ENCODE peak calls at places on chromosomes 3 and 15, in ten cellular contexts. L, Q, P, H, R, E, Z, U, O and V are unnamed samples.

GRCh38 chr3:140771030-140771677 is 93.3 kb downstream of the TRIM42 start:
- DNase-seq in L (no peak), Q (no peak), P (no peak), H (no peak), R (no peak), E (no peak), Z (no peak), U (no peak), O (no peak), V (no peak)

GRCh38 chr3:163422671-163423070 is 1655.6 kb downstream of the SI start:
- DNase-seq in L (no peak), Q (no peak), P (no peak), H (no peak), R (no peak), E (no peak), Z (no peak), U (no peak), O (no peak), V (no peak)

GRCh38 chr15:92883643-92884458 is 16.3 kb upstream of the CHD2 start:
- DNase-seq in L (peak), Q (peak), P (no peak), H (no peak), R (peak), E (peak), Z (no peak), U (no peak), O (no peak), V (peak)

GRCh38 chr3:180990494-180990893 is 958 bp upstream of the DNAJC19 start:
- DNase-seq in L (no peak), Q (no peak), P (no peak), H (no peak), R (no peak), E (no peak), Z (no peak), U (no peak), O (no peak), V (no peak)

GRCh38 chr3:188080091-188080490 is 73.9 kb upstream of the LPP start:
- DNase-seq in L (no peak), Q (no peak), P (no peak), H (no peak), R (no peak), E (no peak), Z (no peak), U (no peak), O (no peak), V (no peak)

GRCh38 chr15:88745696-88746095 is 57.5 kb upstream of the ACAN start:
- DNase-seq in L (no peak), Q (peak), P (no peak), H (no peak), R (no peak), E (no peak), Z (no peak), U (no peak), O (peak), V (peak)

GRCh38 chr3:73469331-73469730 is 155.4 kb downstream of the PDZRN3 start:
- DNase-seq in L (no peak), Q (no peak), P (no peak), H (no peak), R (no peak), E (no peak), Z (no peak), U (no peak), O (no peak), V (no peak)

GRCh38 chr3:97831140-97831539 is 9.3 kb downstream of the CRYBG3 start:
- DNase-seq in L (no peak), Q (no peak), P (no peak), H (no peak), R (no peak), E (no peak), Z (no peak), U (no peak), O (no peak), V (no peak)

GRCh38 chr3:166211451-166211850 is 374.2 kb upstream of the BCHE start:
- DNase-seq in L (no peak), Q (no peak), P (no peak), H (peak), R (peak), E (no peak), Z (no peak), U (no peak), O (no peak), V (no peak)

GRCh38 chr15:74261041-74261440 is 24.9 kb downstream of the CCDC33 start:
- DNase-seq in L (no peak), Q (no peak), P (no peak), H (no peak), R (no peak), E (no peak), Z (no peak), U (no peak), O (no peak), V (no peak)
- H3K4me3 ChIP-seq in L (no peak), Q (no peak), P (no peak), H (no peak), R (no peak), E (no peak), Z (no peak), U (no peak), O (no peak), V (no peak)

GRCh38 chr3:126747768-126748167 is 43.7 kb downstream of the CHCHD6 start:
- DNase-seq in L (no peak), Q (no peak), P (no peak), H (no peak), R (no peak), E (no peak), Z (no peak), U (no peak), O (no peak), V (no peak)

GRCh38 chr3:126749931-126750759 is 46.1 kb downstream of the CHCHD6 start:
- DNase-seq in L (no peak), Q (no peak), P (no peak), H (no peak), R (no peak), E (no peak), Z (no peak), U (no peak), O (no peak), V (no peak)

GRCh38 chr3:126749547-126749875 is 45.5 kb downstream of the CHCHD6 start:
- DNase-seq in L (no peak), Q (no peak), P (no peak), H (no peak), R (no peak), E (no peak), Z (no peak), U (no peak), O (no peak), V (no peak)

GRCh38 chr3:126750760-126751129 is 46.7 kb downstream of the CHCHD6 start:
- DNase-seq in L (peak), Q (no peak), P (no peak), H (no peak), R (peak), E (no peak), Z (no peak), U (no peak), O (no peak), V (peak)

GRCh38 chr3:126748701-126749546 is 44.9 kb downstream of the CHCHD6 start:
- DNase-seq in L (no peak), Q (no peak), P (no peak), H (no peak), R (no peak), E (no peak), Z (no peak), U (no peak), O (no peak), V (no peak)
- TF ChIP-seq CTCF in L (no peak), Q (no peak), P (no peak), H (no peak), R (no peak), E (no peak), Z (no peak), U (no peak), O (no peak), V (no peak)

DNA sequence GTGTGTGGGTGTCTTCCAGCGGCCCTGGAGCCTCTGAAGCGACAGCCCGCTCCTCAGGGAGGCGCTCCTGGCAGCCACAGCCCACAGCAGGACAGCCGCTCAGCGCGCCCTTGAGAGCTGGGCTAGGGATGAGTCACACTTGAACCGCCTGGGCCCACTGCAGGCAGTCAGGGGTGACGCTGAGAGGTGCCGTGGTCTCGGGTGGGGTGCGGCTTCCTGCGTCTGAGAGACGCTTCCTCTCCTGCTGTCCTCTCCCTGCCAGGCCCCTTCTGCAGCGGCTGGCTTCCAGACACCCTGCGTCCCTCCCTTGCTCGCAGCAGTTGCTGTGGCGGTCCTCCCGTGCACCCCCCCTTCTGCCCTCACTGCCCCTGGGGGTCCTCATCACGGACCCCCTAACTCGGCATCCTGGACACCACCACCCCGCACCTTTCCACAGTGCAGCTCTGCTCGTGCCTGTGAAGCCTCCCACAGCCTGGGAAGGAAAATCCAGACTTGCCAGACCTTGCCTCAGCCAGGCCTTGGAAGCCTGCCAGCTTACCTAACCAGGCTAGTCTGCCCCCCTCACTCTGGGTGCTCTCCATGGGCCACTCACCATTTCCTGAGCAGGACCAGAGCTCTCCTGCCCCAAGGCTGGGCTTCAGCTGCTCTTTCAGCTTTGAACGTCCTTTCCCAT is 1.1 kb upstream of the SPTBN5 start:
- DNase-seq in L (peak), Q (peak), P (peak), H (peak), R (peak), E (peak), Z (peak), U (peak), O (peak), V (peak)
- H3K4me3 ChIP-seq in L (peak), Q (peak), P (peak), H (no peak), R (no peak), E (peak), Z (peak), U (no peak), O (no peak), V (peak)

DNA sequence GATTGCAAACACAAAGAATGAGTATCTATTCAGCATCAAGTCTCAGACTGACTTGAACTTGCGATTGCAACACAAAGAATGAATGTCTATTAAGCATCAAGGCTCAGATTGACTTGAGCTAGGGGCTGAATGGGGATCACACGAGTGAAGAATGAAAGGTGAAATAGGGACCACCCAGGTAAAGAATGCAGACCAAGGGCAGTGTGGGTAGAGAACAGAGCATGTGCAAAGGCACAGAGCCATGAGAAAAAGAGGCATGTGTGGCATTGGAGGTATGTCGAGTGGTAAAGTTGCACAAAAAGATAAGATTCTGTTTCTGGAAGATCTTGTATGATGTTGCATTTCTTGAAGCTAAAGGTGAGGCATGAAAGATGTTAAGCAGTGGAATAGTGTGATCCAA is 119.4 kb upstream of the GPR149 start:
- DNase-seq in L (no peak), Q (no peak), P (no peak), H (no peak), R (no peak), E (no peak), Z (no peak), U (no peak), O (no peak), V (no peak)
- TF ChIP-seq CTCF in L (no peak), Q (no peak), P (no peak), H (no peak), R (no peak), E (no peak), Z (no peak), U (no peak), O (no peak), V (no peak)

GRCh38 chr15:23069496-23070166 is 30.3 kb upstream of the TUBGCP5 start:
- DNase-seq in L (no peak), Q (no peak), P (no peak), H (no peak), R (peak), E (no peak), Z (no peak), U (no peak), O (no peak), V (no peak)
- H3K4me3 ChIP-seq in L (no peak), Q (no peak), P (no peak), H (no peak), R (no peak), E (no peak), Z (no peak), U (no peak), O (no peak), V (no peak)

GRCh38 chr3:16174976-16175901 is 759 bp downstream of the GALNT15 start:
- DNase-seq in L (no peak), Q (no peak), P (no peak), H (no peak), R (peak), E (no peak), Z (no peak), U (no peak), O (no peak), V (no peak)
- TF ChIP-seq CTCF in L (no peak), Q (no peak), P (no peak), H (no peak), R (no peak), E (no peak), Z (no peak), U (no peak), O (no peak), V (no peak)

GRCh38 chr3:23537006-23537620 is 268.6 kb upstream of the UBE2E1 start:
- DNase-seq in L (no peak), Q (no peak), P (no peak), H (no peak), R (peak), E (no peak), Z (no peak), U (no peak), O (no peak), V (no peak)
- H3K4me3 ChIP-seq in L (no peak), Q (no peak), P (no peak), H (no peak), R (no peak), E (no peak), Z (no peak), U (no peak), O (no peak), V (no peak)

GRCh38 chr3:153072382-153072781 is 89.6 kb upstream of the RAP2B start:
- DNase-seq in L (no peak), Q (no peak), P (no peak), H (no peak), R (no peak), E (no peak), Z (no peak), U (no peak), O (no peak), V (no peak)

GRCh38 chr3:153069598-153069997 is 92.4 kb upstream of the RAP2B start:
- DNase-seq in L (no peak), Q (no peak), P (no peak), H (no peak), R (no peak), E (no peak), Z (no peak), U (no peak), O (no peak), V (no peak)

GRCh38 chr3:153072856-153073255 is 89.2 kb upstream of the RAP2B start:
- DNase-seq in L (no peak), Q (no peak), P (no peak), H (no peak), R (no peak), E (no peak), Z (no peak), U (no peak), O (no peak), V (no peak)

GRCh38 chr3:153073636-153074035 is 88.4 kb upstream of the RAP2B start:
- DNase-seq in L (no peak), Q (no peak), P (no peak), H (no peak), R (no peak), E (no peak), Z (no peak), U (no peak), O (no peak), V (no peak)

GRCh38 chr3:153070153-153070868 is 91.7 kb upstream of the RAP2B start:
- DNase-seq in L (peak), Q (peak), P (no peak), H (no peak), R (no peak), E (no peak), Z (no peak), U (no peak), O (no peak), V (peak)
- TF ChIP-seq CTCF in L (no peak), Q (no peak), P (no peak), H (no peak), R (no peak), E (no peak), Z (no peak), U (no peak), O (no peak), V (no peak)

GRCh38 chr3:66778107-66778506 is 220.0 kb upstream of the KBTBD8 start:
- DNase-seq in L (no peak), Q (no peak), P (no peak), H (no peak), R (peak), E (no peak), Z (no peak), U (no peak), O (no peak), V (no peak)
- H3K4me3 ChIP-seq in L (no peak), Q (no peak), P (no peak), H (no peak), R (no peak), E (no peak), Z (no peak), U (no peak), O (no peak), V (no peak)

DNA sequence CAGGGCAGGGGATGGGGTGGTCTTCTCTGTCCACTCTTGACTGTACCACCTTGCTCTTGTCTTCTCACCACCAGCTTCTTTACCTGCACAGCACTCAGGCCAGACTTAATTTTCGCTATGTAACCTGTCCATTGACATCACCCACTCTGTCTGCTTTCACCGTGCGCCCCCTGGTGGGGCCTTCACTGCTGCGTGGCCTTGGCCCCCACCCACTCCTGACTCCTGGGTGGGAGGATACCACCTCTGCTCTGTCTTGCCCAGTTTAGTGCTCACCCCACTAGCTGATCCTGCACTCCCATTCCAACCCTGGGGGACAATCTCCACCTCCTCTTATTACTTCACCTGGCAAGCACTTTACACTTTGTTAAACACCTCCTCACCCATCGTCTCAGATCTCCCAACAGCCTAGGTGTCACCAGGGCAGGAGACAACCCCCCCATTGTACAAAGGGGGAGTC is 17.7 kb downstream of the PTH1R start:
- DNase-seq in L (peak), Q (peak), P (no peak), H (peak), R (peak), E (peak), Z (peak), U (peak), O (no peak), V (peak)
- TF ChIP-seq CTCF in L (peak), Q (peak), P (peak), H (peak), R (peak), E (peak), Z (peak), U (peak), O (peak), V (peak)